ENCODE peak calls at places on chromosomes 11 and 22, in four cellular contexts. Y is OCI-M1, B is substantia nigra, N is SK-MEL-5. P is an unnamed sample.

GRCh38 chr22:36425977-36426523 is 38.3 kb upstream of the MYH9 start:
- DNase-seq in B (no peak), N (peak), Y (peak), P (no peak)

GRCh38 chr11:12198261-12198925 is 88.0 kb downstream of the MICAL2 start:
- DNase-seq in B (no peak), Y (no peak), N (no peak), P (no peak)

GRCh38 chr11:96486890-96487633 is 97.2 kb downstream of the JRKL start:
- DNase-seq in N (no peak), Y (no peak), B (no peak), P (no peak)

GRCh38 chr22:43346521-43346929 is 3.4 kb upstream of the SCUBE1 start:
- DNase-seq in Y (peak), N (peak), B (no peak), P (peak)

GRCh38 chr11:134822930-134823329 is 410.9 kb upstream of the B3GAT1 start:
- DNase-seq in N (no peak), Y (no peak), B (no peak), P (no peak)

GRCh38 chr11:96199563-96200025 is 143.4 kb downstream of the MAML2 start:
- DNase-seq in B (no peak), N (no peak), Y (no peak), P (no peak)

GRCh38 chr22:46538816-46539163 is 1.4 kb upstream of the CELSR1 start:
- DNase-seq in Y (no peak), B (no peak), N (peak), P (no peak)

GRCh38 chr11:60764879-60765278 is 8.2 kb downstream of the MS4A15 start:
- DNase-seq in N (no peak), Y (peak), B (no peak), P (no peak)

GRCh38 chr11:129933262-129933661 is 37.9 kb upstream of the NFRKB start:
- DNase-seq in B (no peak), Y (no peak), N (no peak), P (no peak)

GRCh38 chr11:60878245-60879101 is 11.1 kb downstream of the ZP1 start:
- DNase-seq in N (no peak), Y (no peak), B (no peak), P (no peak)

GRCh38 chr22:46280063-46280817 is 12.4 kb downstream of the TTC38 start:
- DNase-seq in N (no peak), Y (no peak), B (no peak), P (no peak)

GRCh38 chr22:46537946-46538815 is 761 bp upstream of the CELSR1 start:
- DNase-seq in B (no peak), Y (no peak), N (peak), P (no peak)

GRCh38 chr11:121318848-121319834 is 26.6 kb downstream of the SC5D start:
- DNase-seq in B (no peak), Y (peak), N (peak), P (peak)

GRCh38 chr22:23722168-23722567 is 28.7 kb downstream of the ZNF70 start:
- DNase-seq in N (no peak), B (no peak), Y (no peak), P (no peak)

GRCh38 chr11:129817282-129818051 is 1.8 kb downstream of the TMEM45B start:
- DNase-seq in B (no peak), Y (no peak), N (no peak), P (no peak)

GRCh38 chr11:129749141-129749540 is 66.5 kb upstream of the TMEM45B start:
- DNase-seq in N (no peak), Y (no peak), B (no peak), P (no peak)

GRCh38 chr11:120217941-120218694 is 7.3 kb downstream of the OAF start:
- DNase-seq in N (peak), Y (no peak), B (no peak), P (no peak)

GRCh38 chr22:28955817-28956216 is 72.4 kb downstream of the ZNRF3 start:
- DNase-seq in B (no peak), N (no peak), Y (no peak), P (peak)

GRCh38 chr11:69260622-69261021 is 33.3 kb upstream of the MYEOV start:
- DNase-seq in B (no peak), Y (no peak), N (no peak), P (no peak)

GRCh38 chr11:123365955-123366354 is 64.1 kb upstream of the GRAMD1B start:
- DNase-seq in B (no peak), Y (no peak), N (no peak), P (no peak)

GRCh38 chr22:36366291-36366708 is 21.5 kb downstream of the MYH9 start:
- DNase-seq in B (no peak), Y (no peak), N (no peak), P (no peak)

GRCh38 chr22:45418056-45418769 is 4.7 kb downstream of the RIBC2 start:
- DNase-seq in Y (no peak), N (no peak), B (no peak), P (no peak)

GRCh38 chr11:65964906-65965305 is 3.4 kb downstream of the SART1 start:
- DNase-seq in B (no peak), Y (no peak), N (no peak), P (no peak)

GRCh38 chr11:104668797-104669463 is 229.3 kb downstream of the CASP12 start:
- DNase-seq in N (peak), Y (peak), B (no peak), P (peak)

GRCh38 chr11:11173316-11174025 is 179.6 kb downstream of the CSNK2A3 start:
- DNase-seq in B (no peak), N (no peak), Y (no peak), P (no peak)

GRCh38 chr11:19524171-19524671 is 188.4 kb upstream of the NAV2 start:
- DNase-seq in B (peak), N (no peak), Y (no peak), P (no peak)

GRCh38 chr11:14411818-14412217 is 52.8 kb upstream of the RRAS2 start:
- DNase-seq in Y (no peak), N (no peak), B (no peak), P (no peak)

GRCh38 chr11:44047931-44048431 is at the start of gene ACCSL:
- DNase-seq in B (peak), N (peak), Y (no peak), P (no peak)

GRCh38 chr22:45888221-45889092 is 88.5 kb downstream of the WNT7B start:
- DNase-seq in Y (no peak), N (no peak), B (no peak), P (no peak)

GRCh38 chr11:67349036-67349435 is 4.3 kb downstream of the POLD4 start:
- DNase-seq in B (no peak), Y (no peak), N (no peak), P (no peak)

GRCh38 chr22:46551321-46551720 is 13.9 kb upstream of the CELSR1 start:
- DNase-seq in B (no peak), Y (no peak), N (no peak), P (no peak)

GRCh38 chr11:61732705-61733104 is 19.7 kb upstream of the MYRF start:
- DNase-seq in Y (no peak), N (no peak), B (no peak), P (no peak)

GRCh38 chr11:12827929-12828812 is 153.9 kb downstream of the TEAD1 start:
- DNase-seq in Y (peak), B (peak), N (peak), P (peak)

GRCh38 chr11:45217991-45218390 is 68.2 kb downstream of the SYT13 start:
- DNase-seq in B (no peak), N (no peak), Y (no peak), P (no peak)

GRCh38 chr11:73325036-73325981 is 17.2 kb downstream of the ARHGEF17 start:
- DNase-seq in N (no peak), B (no peak), Y (no peak), P (no peak)

GRCh38 chr22:50656122-50657070 is 16.2 kb upstream of the SHANK3 start:
- DNase-seq in Y (no peak), B (no peak), N (no peak), P (no peak)

GRCh38 chr11:120303004-120303637 is 22.0 kb upstream of the TLCD5 start:
- DNase-seq in B (no peak), Y (peak), N (peak), P (peak)

GRCh38 chr11:6406370-6406769 is 12.5 kb downstream of the APBB1 start:
- DNase-seq in Y (no peak), N (no peak), B (no peak), P (no peak)